ENCODE peak calls at places on chromosomes 11 and 22, in seven cellular contexts. Q is anterior cingulate cortex; S is H9; Y is CD4-positive, alpha-beta T cell; A is NCI-H460; F is right lobe of liver; P is cardiac muscle cell. C is an unnamed sample.

GRCh38 chr11:83666149-83666548 is 380.0 kb upstream of the CCDC90B start:
- DNase-seq in Q (no peak), S (no peak), Y (no peak), A (no peak), F (no peak), P (no peak), C (no peak)

GRCh38 chr11:38019072-38019775 is 1421.2 kb upstream of the RAG2 start:
- DNase-seq in Q (no peak), S (peak; percentile 63), Y (no peak), A (no peak), F (no peak), P (no peak), C (no peak)

GRCh38 chr11:109302591-109303334 is 119.2 kb upstream of the C11orf87 start:
- DNase-seq in Q (no peak), S (no peak), Y (no peak), A (no peak), F (no peak), P (no peak), C (no peak)

GRCh38 chr22:39432361-39432811 is 24.4 kb upstream of the MGAT3 start:
- DNase-seq in Q (no peak), S (peak; percentile 25), Y (no peak), A (no peak), F (no peak), P (no peak), C (no peak)

GRCh38 chr11:83819936-83820549 is 533.9 kb upstream of the CCDC90B start:
- DNase-seq in Q (no peak), S (no peak), Y (no peak), A (peak; percentile 67), F (no peak), P (peak; percentile 39), C (no peak)

GRCh38 chr11:63882555-63883242 is 34.3 kb downstream of the RCOR2 start:
- DNase-seq in Q (no peak), S (peak; percentile 82), Y (no peak), A (no peak), F (no peak), P (no peak), C (peak; percentile 13)

GRCh38 chr11:62806611-62807121 is 1.4 kb upstream of the NXF1 start:
- DNase-seq in Q (no peak), S (no peak), Y (no peak), A (no peak), F (no peak), P (peak; percentile 58), C (no peak)

GRCh38 chr11:46237248-46238077 is 40.0 kb upstream of the CREB3L1 start:
- DNase-seq in Q (peak; percentile 26), S (peak; percentile 77), Y (no peak), A (peak; percentile 79), F (peak; percentile 73), P (peak; percentile 72), C (peak; percentile 22)

GRCh38 chr11:19460718-19461405 is 220.1 kb upstream of the E2F8 start:
- DNase-seq in Q (peak; percentile 37), S (no peak), Y (no peak), A (no peak), F (no peak), P (no peak), C (no peak)

GRCh38 chr22:45429921-45430775 is 16.7 kb downstream of the RIBC2 start:
- DNase-seq in Q (no peak), S (no peak), Y (no peak), A (no peak), F (no peak), P (no peak), C (no peak)

GRCh38 chr22:41857160-41857859 is 24.4 kb downstream of the SREBF2 start:
- DNase-seq in Q (no peak), S (peak; percentile 73), Y (peak; percentile 61), A (peak; percentile 54), F (no peak), P (peak; percentile 76), C (peak; percentile 53)

GRCh38 chr11:126545057-126545555 is 189.6 kb downstream of the ST3GAL4 start:
- DNase-seq in Q (no peak), S (no peak), Y (no peak), A (no peak), F (no peak), P (no peak), C (no peak)

GRCh38 chr22:26047920-26048319 is 121.3 kb upstream of the SEZ6L start:
- DNase-seq in Q (no peak), S (no peak), Y (no peak), A (no peak), F (no peak), P (no peak), C (no peak)

GRCh38 chr11:23280088-23280487 is 419.8 kb upstream of the CCDC179 start:
- DNase-seq in Q (no peak), S (no peak), Y (no peak), A (no peak), F (no peak), P (no peak), C (no peak)

GRCh38 chr11:90243534-90243933 is 20.7 kb upstream of the CHORDC1 start:
- DNase-seq in Q (no peak), S (no peak), Y (no peak), A (no peak), F (no peak), P (no peak), C (no peak)

GRCh38 chr11:68680541-68681231 is 3.7 kb upstream of the GAL start:
- DNase-seq in Q (no peak), S (peak; percentile 20), Y (no peak), A (no peak), F (no peak), P (no peak), C (no peak)

GRCh38 chr11:118851970-118852369 is 31.7 kb upstream of the CXCR5 start:
- DNase-seq in Q (no peak), S (no peak), Y (no peak), A (no peak), F (no peak), P (no peak), C (no peak)

GRCh38 chr11:73195191-73196007 is 22.7 kb upstream of the P2RY2 start:
- DNase-seq in Q (no peak), S (no peak), Y (no peak), A (no peak), F (no peak), P (no peak), C (no peak)

GRCh38 chr11:64007160-64007628 is 21.0 kb downstream of the OTUB1 start:
- DNase-seq in Q (no peak), S (peak; percentile 58), Y (no peak), A (peak; percentile 19), F (peak; percentile 35), P (peak; percentile 49), C (no peak)

GRCh38 chr11:3830741-3831140 is 10.0 kb downstream of the RHOG start:
- DNase-seq in Q (no peak), S (no peak), Y (no peak), A (no peak), F (no peak), P (no peak), C (no peak)

GRCh38 chr11:65506770-65507485 is 8.1 kb downstream of the MALAT1 start:
- DNase-seq in Q (peak; percentile 71), S (peak; percentile 74), Y (peak; percentile 47), A (no peak), F (no peak), P (peak; percentile 64), C (no peak)

GRCh38 chr11:106473089-106473722 is 395.7 kb downstream of the AASDHPPT start:
- DNase-seq in Q (no peak), S (no peak), Y (no peak), A (no peak), F (no peak), P (no peak), C (no peak)

GRCh38 chr11:2944953-2945756 is 15.9 kb upstream of the PHLDA2 start:
- DNase-seq in Q (peak; percentile 91), S (peak; percentile 88), Y (no peak), A (no peak), F (peak; percentile 93), P (peak; percentile 84), C (peak; percentile 70)

C was measured in T-helper 2 cell.